ENCODE peak calls at places on chromosomes 4 and X, in seven cellular contexts. D is sciatic nerve; P is activated CD4-positive, alpha-beta T cell treated with anti-CD3 and anti-CD28 coated beads for 24 hours; C is stromal cell of bone marrow; S is stimulated activated CD8-positive, alpha-beta memory T cell treated with anti-CD3 and anti-CD28 coated beads, Interleukin-15, amount 100 ng/mL, for 48 hours; K is activated T-helper 9 cell treated with anti-CD3 and anti-CD28 coated beads, Interleukin-2, amount 50 U/mL, for 16 hours; F is SK-N-SH. H is an unnamed sample.

GRCh38 chr4:73870260-73870659 is 1.1 kb downstream of the CXCL1 start:
- DNase-seq in K (no peak), F (no peak), C (no peak), S (no peak), D (no peak), P (no peak), H (no peak)

GRCh38 chr4:2395038-2395437 is 23.4 kb downstream of the ZFYVE28 start:
- DNase-seq in C (no peak), S (no peak), D (no peak), P (no peak), K (no peak), F (no peak), H (no peak)

GRCh38 chrX:9349572-9350259 is 115.1 kb upstream of the TBL1X start:
- DNase-seq in D (no peak), K (no peak), F (peak; percentile 42), C (no peak), S (no peak), P (no peak), H (no peak)

GRCh38 chrX:8867454-8867853 is 66.3 kb upstream of the FAM9A start:
- DNase-seq in S (no peak), P (no peak), C (no peak), F (no peak), D (no peak), K (no peak), H (no peak)

GRCh38 chr4:70829492-70829891 is 10.2 kb downstream of the GRSF1 start:
- DNase-seq in P (no peak), K (no peak), F (no peak), D (no peak), C (no peak), S (no peak), H (no peak)

GRCh38 chrX:148771440-148771839 is 271.0 kb downstream of the AFF2 start:
- DNase-seq in F (no peak), C (no peak), S (no peak), K (no peak), P (no peak), D (no peak), H (no peak)

GRCh38 chr4:20299515-20299914 is 47.8 kb downstream of the SLIT2 start:
- DNase-seq in D (no peak), S (no peak), C (peak; percentile 50), K (no peak), F (peak; percentile 32), P (no peak), H (no peak)

GRCh38 chr4:122695226-122695625 is 37.3 kb upstream of the BBS12 start:
- DNase-seq in D (no peak), F (no peak), S (no peak), P (no peak), K (no peak), C (no peak), H (no peak)

GRCh38 chrX:68440940-68441339 is 7.6 kb upstream of the OPHN1 start:
- DNase-seq in C (peak; percentile 52), P (no peak), F (peak; percentile 42), D (peak; percentile 87), K (no peak), S (no peak), H (no peak)

GRCh38 chrX:115561605-115562491 is 874 bp downstream of the PLS3 start:
- DNase-seq in S (no peak), D (peak; percentile 73), C (no peak), F (peak; percentile 77), P (no peak), K (no peak), H (no peak)

GRCh38 chr4:134001057-134001456 is 200.5 kb downstream of the PABPC4L start:
- DNase-seq in S (no peak), P (no peak), D (no peak), C (no peak), K (no peak), F (no peak), H (no peak)

GRCh38 chr4:89509708-89510269 is 202.2 kb upstream of the GPRIN3 start:
- DNase-seq in S (no peak), K (no peak), C (peak; percentile 87), F (no peak), P (no peak), D (no peak), H (no peak)

GRCh38 chrX:32448320-32448719 is 763.0 kb downstream of the DMD start:
- DNase-seq in K (no peak), D (no peak), F (no peak), P (no peak), S (no peak), C (no peak), H (no peak)

GRCh38 chr4:138034871-138035270 is 207.3 kb downstream of the SLC7A11 start:
- DNase-seq in F (no peak), S (no peak), K (no peak), P (no peak), C (peak; percentile 8), D (no peak), H (no peak)

GRCh38 chrX:19846995-19847790 is 40.2 kb downstream of the SH3KBP1 start:
- DNase-seq in D (no peak), C (peak; percentile 60), K (no peak), P (no peak), S (peak; percentile 30), F (no peak), H (no peak)

GRCh38 chr4:2458546-2459491 is 10.1 kb upstream of the RNF4 start:
- DNase-seq in P (no peak), D (no peak), K (no peak), S (no peak), C (no peak), F (peak; percentile 37), H (no peak)

GRCh38 chr4:185847352-185848078 is 35.5 kb upstream of the SORBS2 start:
- DNase-seq in C (no peak), D (no peak), F (peak; percentile 53), K (no peak), P (no peak), S (no peak), H (no peak)

GRCh38 chr4:1234296-1234695 is 14.6 kb downstream of the CTBP1 start:
- DNase-seq in K (no peak), F (peak; percentile 63), C (no peak), S (no peak), P (no peak), D (no peak), H (no peak)

GRCh38 chr4:108031427-108032083 is 41.9 kb downstream of the HADH start:
- DNase-seq in F (no peak), S (no peak), C (no peak), D (no peak), K (no peak), P (no peak), H (no peak)

GRCh38 chrX:139720136-139720535 is 12.2 kb upstream of the MCF2 start:
- DNase-seq in D (no peak), C (no peak), P (no peak), F (no peak), S (no peak), K (no peak), H (peak; percentile 68)

GRCh38 chr4:133186210-133186609 is 37.1 kb downstream of the PCDH10 start:
- DNase-seq in F (no peak), P (no peak), S (no peak), C (no peak), D (no peak), K (no peak), H (no peak)

GRCh38 chr4:3711183-3712111 is 54.7 kb upstream of the ADRA2C start:
- DNase-seq in D (no peak), K (no peak), F (no peak), P (no peak), S (no peak), C (no peak), H (no peak)

GRCh38 chr4:22462693-22463092 is 53.2 kb downstream of the ADGRA3 start:
- DNase-seq in C (no peak), K (no peak), P (no peak), D (no peak), S (no peak), F (no peak), H (no peak)

GRCh38 chr4:101230806-101231426 is 116.4 kb downstream of the PPP3CA start:
- DNase-seq in P (no peak), K (no peak), C (peak; percentile 59), S (no peak), D (no peak), F (no peak), H (no peak)

GRCh38 chr4:54930226-54930625 is 195.2 kb downstream of the KDR start:
- DNase-seq in P (no peak), D (no peak), S (no peak), K (no peak), C (peak; percentile 48), F (no peak), H (no peak)

GRCh38 chr4:74181225-74181624 is 23.3 kb downstream of the MTHFD2L start:
- DNase-seq in S (no peak), F (no peak), K (no peak), C (no peak), D (no peak), P (no peak), H (no peak)

GRCh38 chr4:66554844-66555243 is 884.6 kb upstream of the EPHA5 start:
- DNase-seq in D (no peak), C (no peak), K (no peak), S (no peak), P (no peak), F (no peak), H (no peak)

GRCh38 chr4:46818604-46819003 is 90.4 kb downstream of the COX7B2 start:
- DNase-seq in S (no peak), F (no peak), P (no peak), D (no peak), C (no peak), K (no peak), H (no peak)

GRCh38 chr4:148261861-148262260 is 180.4 kb downstream of the NR3C2 start:
- DNase-seq in C (no peak), D (no peak), P (no peak), S (no peak), K (no peak), F (no peak), H (no peak)

GRCh38 chrX:154457491-154458115 is 478 bp upstream of the PLXNA3 start:
- DNase-seq in C (no peak), D (no peak), K (peak; percentile 42), F (peak; percentile 78), P (no peak), S (peak; percentile 42), H (no peak)

GRCh38 chrX:86047174-86047991 is at the start of gene CHM:
- DNase-seq in C (peak; percentile 78), D (peak; percentile 68), K (peak; percentile 23), P (peak; percentile 12), F (peak; percentile 77), S (peak; percentile 15), H (peak; percentile 55)

GRCh38 chrX:16882188-16882587 is 12.0 kb upstream of the RBBP7 start:
- DNase-seq in D (no peak), F (peak; percentile 34), K (no peak), P (no peak), C (no peak), S (no peak), H (no peak)

GRCh38 chrX:132692066-132692465 is 203.2 kb upstream of the MBNL3 start:
- DNase-seq in D (no peak), S (no peak), C (peak; percentile 46), K (no peak), P (no peak), F (no peak), H (no peak)

GRCh38 chr4:42482516-42483327 is 85.4 kb downstream of the SHISA3 start:
- DNase-seq in K (no peak), F (peak; percentile 31), P (no peak), C (no peak), S (no peak), D (no peak), H (no peak)

GRCh38 chrX:131821945-131822622 is 201.0 kb upstream of the STK26 start:
- DNase-seq in K (peak; percentile 50), F (peak; percentile 67), S (no peak), C (peak; percentile 41), P (no peak), D (peak; percentile 84), H (no peak)

GRCh38 chr4:36273276-36273675 is 8.1 kb upstream of the DTHD1 start:
- DNase-seq in P (no peak), F (no peak), K (no peak), C (no peak), D (no peak), S (no peak), H (no peak)

GRCh38 chrX:130539721-130540321 is 138.0 kb downstream of the RBMX2 start:
- DNase-seq in D (peak; percentile 63), C (peak; percentile 20), F (peak; percentile 47), P (peak; percentile 10), K (no peak), S (peak; percentile 4), H (peak; percentile 22)

GRCh38 chr4:151678048-151678853 is 82.6 kb downstream of the GATB start:
- DNase-seq in D (no peak), S (no peak), K (no peak), F (peak; percentile 58), P (no peak), C (no peak), H (no peak)